ENCODE peak calls at places on chromosomes 4 and X, in nine cellular contexts. One of them, this sample, is unnamed. For H3K4me1, the result is how much of the 10 kb centered on the place peaks cover.

GRCh38 chrX:68443155-68443868 is 10.0 kb upstream of the OPHN1 start:
- DNase-seq in K562: no peak
- DNase-seq in GM23248: peak
- DNase-seq in right cardiac atrium: no peak
- DNase-seq in neuronal stem cell: no peak
- DNase-seq in HCT116: no peak
- DNase-seq in heart right ventricle: peak
- DNase-seq in psoas muscle: no peak
- DNase-seq in keratinocyte: no peak
- DNase-seq in this sample: peak

GRCh38 chrX:17459008-17459407 is 84.0 kb downstream of the NHS start:
- DNase-seq in keratinocyte: peak
- DNase-seq in psoas muscle: peak
- DNase-seq in heart right ventricle: peak
- DNase-seq in right cardiac atrium: peak
- DNase-seq in GM23248: peak
- DNase-seq in neuronal stem cell: no peak
- DNase-seq in HCT116: no peak
- DNase-seq in K562: no peak
- DNase-seq in this sample: no peak

GRCh38 chr4:139171878-139172691 is 4.9 kb downstream of the ELF2 start:
- DNase-seq in GM23248: peak
- DNase-seq in right cardiac atrium: no peak
- DNase-seq in HCT116: no peak
- DNase-seq in heart right ventricle: no peak
- DNase-seq in neuronal stem cell: no peak
- DNase-seq in K562: no peak
- DNase-seq in keratinocyte: no peak
- DNase-seq in psoas muscle: no peak
- DNase-seq in this sample: no peak

GRCh38 chr4:39201963-39202362 is 19.6 kb downstream of the WDR19 start:
- DNase-seq in K562: no peak
- DNase-seq in psoas muscle: no peak
- DNase-seq in heart right ventricle: no peak
- DNase-seq in right cardiac atrium: no peak
- DNase-seq in keratinocyte: no peak
- DNase-seq in neuronal stem cell: no peak
- DNase-seq in GM23248: no peak
- DNase-seq in HCT116: no peak
- DNase-seq in this sample: no peak

GRCh38 chr4:109486007-109486406 is 52.4 kb downstream of the SEC24B start:
- DNase-seq in heart right ventricle: no peak
- DNase-seq in GM23248: no peak
- DNase-seq in HCT116: no peak
- DNase-seq in neuronal stem cell: no peak
- DNase-seq in psoas muscle: no peak
- DNase-seq in K562: no peak
- DNase-seq in right cardiac atrium: no peak
- DNase-seq in keratinocyte: no peak
- DNase-seq in this sample: no peak

GRCh38 chrX:155745792-155746191 is 133.0 kb upstream of the TMLHE start:
- DNase-seq in HCT116: peak
- DNase-seq in neuronal stem cell: no peak
- DNase-seq in GM23248: peak
- DNase-seq in keratinocyte: no peak
- DNase-seq in right cardiac atrium: peak
- DNase-seq in psoas muscle: no peak
- DNase-seq in heart right ventricle: peak
- DNase-seq in K562: peak
- DNase-seq in this sample: no peak

GRCh38 chr4:142574306-142574705 is 271.8 kb downstream of the INPP4B start:
- DNase-seq in psoas muscle: no peak
- DNase-seq in keratinocyte: no peak
- DNase-seq in GM23248: no peak
- DNase-seq in HCT116: no peak
- DNase-seq in neuronal stem cell: no peak
- DNase-seq in right cardiac atrium: no peak
- DNase-seq in K562: no peak
- DNase-seq in heart right ventricle: no peak
- DNase-seq in this sample: no peak

GRCh38 chr4:159283697-159284492 is 181.0 kb downstream of the RAPGEF2 start:
- DNase-seq in HCT116: no peak
- DNase-seq in right cardiac atrium: no peak
- DNase-seq in keratinocyte: peak
- DNase-seq in K562: no peak
- DNase-seq in GM23248: peak
- DNase-seq in psoas muscle: no peak
- DNase-seq in heart right ventricle: no peak
- DNase-seq in neuronal stem cell: no peak
- DNase-seq in this sample: no peak

GRCh38 chrX:143632625-143633387 is 3.1 kb downstream of the SLITRK4 start:
- DNase-seq in HCT116: no peak
- DNase-seq in K562: no peak
- DNase-seq in psoas muscle: no peak
- DNase-seq in heart right ventricle: no peak
- DNase-seq in GM23248: no peak
- DNase-seq in neuronal stem cell: no peak
- DNase-seq in keratinocyte: no peak
- DNase-seq in right cardiac atrium: no peak
- DNase-seq in this sample: no peak

GRCh38 chr4:123816462-123816861 is 419.9 kb downstream of the SPRY1 start:
- DNase-seq in HCT116: no peak
- DNase-seq in heart right ventricle: no peak
- DNase-seq in GM23248: peak
- DNase-seq in psoas muscle: no peak
- DNase-seq in K562: no peak
- DNase-seq in keratinocyte: no peak
- DNase-seq in right cardiac atrium: no peak
- DNase-seq in neuronal stem cell: no peak
- DNase-seq in this sample: no peak

GRCh38 chr4:105113800-105114199 is 32.9 kb upstream of the TET2 start:
- DNase-seq in HCT116: no peak
- DNase-seq in right cardiac atrium: no peak
- DNase-seq in keratinocyte: no peak
- DNase-seq in heart right ventricle: no peak
- DNase-seq in neuronal stem cell: no peak
- DNase-seq in K562: no peak
- DNase-seq in GM23248: no peak
- DNase-seq in psoas muscle: no peak
- DNase-seq in this sample: no peak

GRCh38 chr4:31183256-31183655 is 463.1 kb downstream of the PCDH7 start:
- DNase-seq in GM23248: no peak
- DNase-seq in K562: no peak
- DNase-seq in neuronal stem cell: no peak
- DNase-seq in psoas muscle: no peak
- DNase-seq in HCT116: no peak
- DNase-seq in heart right ventricle: no peak
- DNase-seq in right cardiac atrium: no peak
- DNase-seq in keratinocyte: no peak
- DNase-seq in this sample: no peak

GRCh38 chr4:141999446-142000143 is 363.2 kb downstream of the IL15 start:
- DNase-seq in right cardiac atrium: no peak
- DNase-seq in HCT116: no peak
- DNase-seq in GM23248: no peak
- DNase-seq in heart right ventricle: no peak
- DNase-seq in K562: peak
- DNase-seq in psoas muscle: no peak
- DNase-seq in keratinocyte: no peak
- DNase-seq in neuronal stem cell: no peak
- DNase-seq in this sample: no peak

GRCh38 chrX:108399427-108400165 is 38.6 kb downstream of the COL4A6 start:
- DNase-seq in neuronal stem cell: no peak
- DNase-seq in GM23248: peak
- DNase-seq in right cardiac atrium: no peak
- DNase-seq in psoas muscle: no peak
- DNase-seq in heart right ventricle: no peak
- DNase-seq in HCT116: no peak
- DNase-seq in K562: no peak
- DNase-seq in keratinocyte: peak
- DNase-seq in this sample: no peak

GRCh38 chrX:118847676-118848075 is 24.1 kb downstream of the ZCCHC12 start:
- DNase-seq in keratinocyte: no peak
- DNase-seq in right cardiac atrium: no peak
- DNase-seq in GM23248: peak
- DNase-seq in HCT116: peak
- DNase-seq in psoas muscle: no peak
- DNase-seq in K562: peak
- DNase-seq in neuronal stem cell: peak
- DNase-seq in heart right ventricle: peak
- DNase-seq in this sample: no peak

DNA sequence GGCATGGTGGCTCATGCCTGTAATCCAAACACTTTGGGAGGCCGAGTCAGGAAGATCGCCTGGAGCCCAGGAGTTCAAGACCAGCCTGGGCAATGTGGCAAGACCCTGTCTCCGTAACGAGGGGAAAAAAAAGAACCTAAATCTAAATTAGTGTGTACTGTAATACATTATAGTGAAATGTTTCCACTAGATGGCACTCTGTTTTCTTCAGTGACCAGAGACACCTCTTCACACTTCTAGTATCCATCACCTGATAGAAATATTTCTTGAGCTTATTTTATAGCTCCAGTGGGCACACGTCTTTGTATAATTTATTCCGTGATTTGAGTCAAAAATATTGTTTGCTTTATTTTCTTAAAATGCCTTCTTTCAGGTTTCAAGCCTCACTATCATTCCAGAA is 600.9 kb upstream of the DIPK2B start:
- DNase-seq in keratinocyte: no peak
- DNase-seq in GM23248: peak
- DNase-seq in heart right ventricle: no peak
- DNase-seq in K562: no peak
- DNase-seq in right cardiac atrium: no peak
- DNase-seq in neuronal stem cell: no peak
- DNase-seq in psoas muscle: no peak
- DNase-seq in HCT116: no peak
- DNase-seq in this sample: no peak
- H3K4me1 ChIP-seq in keratinocyte: half or more
- H3K4me1 ChIP-seq in GM23248: half or more
- H3K4me1 ChIP-seq in heart right ventricle: under half
- H3K4me1 ChIP-seq in K562: under half
- H3K4me1 ChIP-seq in right cardiac atrium: under half
- H3K4me1 ChIP-seq in neuronal stem cell: under half
- H3K4me1 ChIP-seq in psoas muscle: under half
- H3K4me1 ChIP-seq in HCT116: half or more
- H3K4me1 ChIP-seq in this sample: under half

GRCh38 chrX:153725832-153726285 is 1.2 kb downstream of the ABCD1 start:
- DNase-seq in heart right ventricle: no peak
- DNase-seq in GM23248: peak
- DNase-seq in keratinocyte: no peak
- DNase-seq in right cardiac atrium: peak
- DNase-seq in neuronal stem cell: no peak
- DNase-seq in K562: no peak
- DNase-seq in psoas muscle: no peak
- DNase-seq in HCT116: no peak
- DNase-seq in this sample: no peak
- H3K4me3 ChIP-seq in heart right ventricle: peak
- H3K4me3 ChIP-seq in GM23248: peak
- H3K4me3 ChIP-seq in keratinocyte: peak
- H3K4me3 ChIP-seq in right cardiac atrium: no peak
- H3K4me3 ChIP-seq in neuronal stem cell: no peak
- H3K4me3 ChIP-seq in K562: no peak
- H3K4me3 ChIP-seq in psoas muscle: peak
- H3K4me3 ChIP-seq in HCT116: no peak
- H3K4me3 ChIP-seq in this sample: no peak

DNA sequence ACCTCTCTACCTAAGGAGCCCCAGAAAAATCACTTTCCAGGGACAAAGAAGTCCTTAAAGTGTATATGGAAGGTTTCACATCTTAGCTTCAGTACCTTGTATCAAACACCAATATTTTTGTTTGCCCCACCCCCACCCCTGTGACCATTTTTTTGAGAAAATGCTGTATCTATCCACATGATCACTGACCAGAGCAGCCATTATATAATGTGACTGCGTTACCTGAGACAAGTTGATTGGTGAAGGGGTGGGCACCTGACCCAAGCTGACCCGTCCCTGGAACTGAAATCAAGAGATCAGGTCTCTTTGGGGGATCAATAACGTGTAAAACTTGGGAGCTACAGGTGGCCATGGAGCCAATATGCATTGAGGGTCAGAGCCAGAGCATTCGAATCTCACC is 10.7 kb downstream of the TIFA start:
- DNase-seq in K562: no peak
- DNase-seq in neuronal stem cell: no peak
- DNase-seq in keratinocyte: no peak
- DNase-seq in right cardiac atrium: no peak
- DNase-seq in GM23248: no peak
- DNase-seq in psoas muscle: no peak
- DNase-seq in heart right ventricle: no peak
- DNase-seq in HCT116: no peak
- DNase-seq in this sample: no peak
- H3K27ac ChIP-seq in K562: no peak
- H3K27ac ChIP-seq in neuronal stem cell: no peak
- H3K27ac ChIP-seq in keratinocyte: no peak
- H3K27ac ChIP-seq in right cardiac atrium: no peak
- H3K27ac ChIP-seq in GM23248: no peak
- H3K27ac ChIP-seq in psoas muscle: no peak
- H3K27ac ChIP-seq in heart right ventricle: no peak
- H3K27ac ChIP-seq in HCT116: no peak
- H3K27ac ChIP-seq in this sample: no peak

GRCh38 chrX:13029341-13029740 is 15.1 kb downstream of the FAM9C start:
- DNase-seq in right cardiac atrium: peak
- DNase-seq in neuronal stem cell: no peak
- DNase-seq in psoas muscle: peak
- DNase-seq in HCT116: no peak
- DNase-seq in heart right ventricle: peak
- DNase-seq in GM23248: peak
- DNase-seq in keratinocyte: no peak
- DNase-seq in K562: no peak
- DNase-seq in this sample: no peak

GRCh38 chrX:13036896-13037295 is 7.5 kb downstream of the FAM9C start:
- DNase-seq in heart right ventricle: no peak
- DNase-seq in right cardiac atrium: no peak
- DNase-seq in neuronal stem cell: no peak
- DNase-seq in K562: peak
- DNase-seq in HCT116: no peak
- DNase-seq in GM23248: no peak
- DNase-seq in keratinocyte: no peak
- DNase-seq in psoas muscle: no peak
- DNase-seq in this sample: no peak

GRCh38 chrX:13029831-13030771 is 14.3 kb downstream of the FAM9C start:
- DNase-seq in psoas muscle: no peak
- DNase-seq in K562: no peak
- DNase-seq in HCT116: no peak
- DNase-seq in neuronal stem cell: no peak
- DNase-seq in GM23248: peak
- DNase-seq in heart right ventricle: peak
- DNase-seq in keratinocyte: no peak
- DNase-seq in right cardiac atrium: no peak
- DNase-seq in this sample: no peak

GRCh38 chrX:13028871-13029336 is 15.5 kb downstream of the FAM9C start:
- DNase-seq in GM23248: no peak
- DNase-seq in right cardiac atrium: no peak
- DNase-seq in K562: no peak
- DNase-seq in neuronal stem cell: no peak
- DNase-seq in psoas muscle: no peak
- DNase-seq in HCT116: no peak
- DNase-seq in heart right ventricle: no peak
- DNase-seq in keratinocyte: no peak
- DNase-seq in this sample: no peak

DNA sequence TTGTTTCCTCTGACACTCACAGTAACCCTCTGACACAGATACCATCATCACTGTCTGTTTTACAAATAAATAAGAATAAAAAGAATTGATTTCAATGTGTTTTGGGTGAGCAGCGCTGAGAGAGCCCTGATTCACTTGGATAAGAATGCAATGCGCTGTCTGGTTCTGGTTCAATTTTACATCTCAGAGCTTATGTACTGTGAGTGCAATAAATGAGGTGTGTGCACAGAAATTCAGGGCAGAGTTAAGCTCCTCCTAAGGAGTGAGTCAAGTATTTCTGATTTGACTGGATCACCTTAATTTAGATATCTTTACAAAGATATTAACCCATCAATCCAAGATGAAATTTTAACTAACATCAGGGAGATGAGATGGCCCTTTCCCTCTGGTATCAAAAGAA is 11.2 kb downstream of the FAM9C start:
- DNase-seq in HCT116: no peak
- DNase-seq in heart right ventricle: no peak
- DNase-seq in GM23248: no peak
- DNase-seq in psoas muscle: no peak
- DNase-seq in right cardiac atrium: no peak
- DNase-seq in neuronal stem cell: no peak
- DNase-seq in K562: no peak
- DNase-seq in keratinocyte: no peak
- DNase-seq in this sample: no peak
- H3K4me1 ChIP-seq in HCT116: under half
- H3K4me1 ChIP-seq in heart right ventricle: under half
- H3K4me1 ChIP-seq in GM23248: under half
- H3K4me1 ChIP-seq in psoas muscle: under half
- H3K4me1 ChIP-seq in right cardiac atrium: under half
- H3K4me1 ChIP-seq in neuronal stem cell: under half
- H3K4me1 ChIP-seq in K562: under half
- H3K4me1 ChIP-seq in keratinocyte: under half
- H3K4me1 ChIP-seq in this sample: under half